ENCODE peak calls at places on chromosomes 3 and 15, in eight cellular contexts. W is esophagus squamous epithelium; Y is naive thymus-derived CD4-positive, alpha-beta T cell; M is fibroblast of lung; H is prostate gland; T is OCI-LY7; D is kidney; K is right cardiac atrium. P is an unnamed sample.

GRCh38 chr3:146187334-146187950 is 26.5 kb upstream of the PLOD2 start:
- DNase-seq in W (no peak), Y (no peak), M (peak), H (no peak), T (peak), D (no peak), K (no peak), P (no peak)

GRCh38 chr3:72187131-72187530 is 402.2 kb upstream of the PROK2 start:
- DNase-seq in W (no peak), Y (no peak), M (peak), H (no peak), T (peak), D (no peak), K (no peak), P (no peak)

GRCh38 chr3:192847918-192848317 is 69.7 kb downstream of the MB21D2 start:
- DNase-seq in W (no peak), Y (no peak), M (peak), H (no peak), T (no peak), D (no peak), K (no peak), P (no peak)

GRCh38 chr3:99693636-99694035 is 55.2 kb downstream of the COL8A1 start:
- DNase-seq in W (no peak), Y (no peak), M (no peak), H (no peak), T (no peak), D (no peak), K (no peak), P (no peak)

GRCh38 chr3:184696643-184697042 is 15.2 kb downstream of the MAGEF1 start:
- DNase-seq in W (no peak), Y (no peak), M (peak), H (peak), T (no peak), D (no peak), K (peak), P (no peak)

GRCh38 chr3:104519068-104519467 is 847.6 kb upstream of the ALCAM start:
- DNase-seq in W (no peak), Y (no peak), M (no peak), H (no peak), T (no peak), D (no peak), K (no peak), P (no peak)

GRCh38 chr3:126329927-126330725 is 27.1 kb downstream of the KLF15 start:
- DNase-seq in W (no peak), Y (no peak), M (no peak), H (no peak), T (no peak), D (peak), K (no peak), P (no peak)

GRCh38 chr3:149971403-149972075 is 844 bp upstream of the PFN2 start:
- DNase-seq in W (no peak), Y (no peak), M (peak), H (peak), T (peak), D (peak), K (peak), P (peak)

GRCh38 chr3:72661115-72661457 is 187.2 kb downstream of the SHQ1 start:
- DNase-seq in W (no peak), Y (no peak), M (peak), H (peak), T (no peak), D (peak), K (peak), P (peak)

GRCh38 chr15:42035362-42035761 is 14.5 kb upstream of the PLA2G4E start:
- DNase-seq in W (no peak), Y (no peak), M (no peak), H (peak), T (peak), D (no peak), K (no peak), P (no peak)

GRCh38 chr3:140216249-140216648 is 281.3 kb downstream of the CLSTN2 start:
- DNase-seq in W (no peak), Y (no peak), M (no peak), H (no peak), T (peak), D (no peak), K (no peak), P (no peak)

GRCh38 chr3:66483006-66483928 is 17.6 kb downstream of the LRIG1 start:
- DNase-seq in W (no peak), Y (no peak), M (peak), H (peak), T (peak), D (peak), K (peak), P (peak)

GRCh38 chr3:56725175-56725574 is 42.1 kb upstream of the TASOR start:
- DNase-seq in W (no peak), Y (peak), M (no peak), H (no peak), T (no peak), D (no peak), K (no peak), P (no peak)

GRCh38 chr15:65008989-65009388 is 19.3 kb upstream of the SPG21 start:
- DNase-seq in W (no peak), Y (no peak), M (peak), H (no peak), T (peak), D (no peak), K (no peak), P (no peak)

GRCh38 chr15:57183614-57184344 is 192.5 kb upstream of the CGNL1 start:
- DNase-seq in W (no peak), Y (no peak), M (peak), H (no peak), T (no peak), D (no peak), K (no peak), P (no peak)

GRCh38 chr15:22258402-22259150 is 178.2 kb downstream of the OR4M2 start:
- DNase-seq in W (no peak), Y (no peak), M (no peak), H (no peak), T (no peak), D (peak), K (no peak), P (no peak)

GRCh38 chr15:58545307-58546065 is 113.7 kb downstream of the LIPC start:
- DNase-seq in W (no peak), Y (peak), M (no peak), H (no peak), T (no peak), D (no peak), K (peak), P (no peak)

GRCh38 chr3:37375184-37376120 is 201.1 kb upstream of the LRRFIP2 start:
- DNase-seq in W (no peak), Y (no peak), M (peak), H (no peak), T (no peak), D (no peak), K (no peak), P (no peak)

GRCh38 chr3:127652246-127652995 is 20.3 kb upstream of the ABTB1 start:
- DNase-seq in W (no peak), Y (no peak), M (peak), H (no peak), T (peak), D (no peak), K (peak), P (peak)

GRCh38 chr3:185069583-185070030 is 83.3 kb downstream of the C3orf70 start:
- DNase-seq in W (no peak), Y (no peak), M (no peak), H (no peak), T (no peak), D (no peak), K (no peak), P (no peak)

GRCh38 chr3:184766555-184767261 is 45.3 kb upstream of the VPS8 start:
- DNase-seq in W (no peak), Y (no peak), M (peak), H (no peak), T (no peak), D (peak), K (peak), P (no peak)

GRCh38 chr15:75661041-75661778 is 13.5 kb downstream of the SNX33 start:
- DNase-seq in W (peak), Y (no peak), M (peak), H (peak), T (no peak), D (peak), K (peak), P (peak)

GRCh38 chr3:131794766-131795381 is 239.9 kb downstream of the CPNE4 start:
- DNase-seq in W (no peak), Y (no peak), M (peak), H (peak), T (peak), D (no peak), K (no peak), P (no peak)

GRCh38 chr15:43085921-43086320 is 19.9 kb downstream of the UBR1 start:
- DNase-seq in W (no peak), Y (no peak), M (peak), H (no peak), T (no peak), D (no peak), K (no peak), P (no peak)

GRCh38 chr3:146747928-146748327 is 142.8 kb upstream of the PLSCR5 start:
- DNase-seq in W (no peak), Y (no peak), M (peak), H (no peak), T (no peak), D (no peak), K (no peak), P (no peak)

GRCh38 chr3:146142757-146143156 is 18.2 kb downstream of the PLOD2 start:
- DNase-seq in W (no peak), Y (no peak), M (peak), H (no peak), T (no peak), D (no peak), K (no peak), P (no peak)

GRCh38 chr15:78360426-78360825 is 20.3 kb downstream of the CRABP1 start:
- DNase-seq in W (no peak), Y (no peak), M (no peak), H (no peak), T (no peak), D (no peak), K (peak), P (peak)

GRCh38 chr3:128701342-128702212 is 24.4 kb upstream of the RAB7A start:
- DNase-seq in W (no peak), Y (no peak), M (peak), H (no peak), T (no peak), D (no peak), K (no peak), P (no peak)

GRCh38 chr3:118942651-118943050 is 92.0 kb downstream of the IGSF11 start:
- DNase-seq in W (no peak), Y (no peak), M (no peak), H (no peak), T (no peak), D (no peak), K (no peak), P (no peak)

GRCh38 chr3:16059700-16060357 is 114.7 kb upstream of the GALNT15 start:
- DNase-seq in W (no peak), Y (no peak), M (no peak), H (no peak), T (no peak), D (no peak), K (no peak), P (no peak)

GRCh38 chr3:136544532-136544931 is 207.6 kb downstream of the STAG1 start:
- DNase-seq in W (no peak), Y (no peak), M (no peak), H (no peak), T (no peak), D (no peak), K (no peak), P (no peak)

GRCh38 chr3:37974121-37974927 is 16.3 kb upstream of the VILL start:
- DNase-seq in W (no peak), Y (peak), M (peak), H (peak), T (peak), D (no peak), K (peak), P (peak)

GRCh38 chr3:60314064-60314463 is 937.2 kb downstream of the FHIT start:
- DNase-seq in W (no peak), Y (no peak), M (peak), H (no peak), T (no peak), D (no peak), K (no peak), P (no peak)

GRCh38 chr3:60313382-60313781 is 937.9 kb downstream of the FHIT start:
- DNase-seq in W (no peak), Y (no peak), M (no peak), H (no peak), T (no peak), D (no peak), K (no peak), P (no peak)

GRCh38 chr3:60319179-60319858 is 931.9 kb downstream of the FHIT start:
- DNase-seq in W (no peak), Y (no peak), M (no peak), H (no peak), T (no peak), D (no peak), K (no peak), P (no peak)

DNA sequence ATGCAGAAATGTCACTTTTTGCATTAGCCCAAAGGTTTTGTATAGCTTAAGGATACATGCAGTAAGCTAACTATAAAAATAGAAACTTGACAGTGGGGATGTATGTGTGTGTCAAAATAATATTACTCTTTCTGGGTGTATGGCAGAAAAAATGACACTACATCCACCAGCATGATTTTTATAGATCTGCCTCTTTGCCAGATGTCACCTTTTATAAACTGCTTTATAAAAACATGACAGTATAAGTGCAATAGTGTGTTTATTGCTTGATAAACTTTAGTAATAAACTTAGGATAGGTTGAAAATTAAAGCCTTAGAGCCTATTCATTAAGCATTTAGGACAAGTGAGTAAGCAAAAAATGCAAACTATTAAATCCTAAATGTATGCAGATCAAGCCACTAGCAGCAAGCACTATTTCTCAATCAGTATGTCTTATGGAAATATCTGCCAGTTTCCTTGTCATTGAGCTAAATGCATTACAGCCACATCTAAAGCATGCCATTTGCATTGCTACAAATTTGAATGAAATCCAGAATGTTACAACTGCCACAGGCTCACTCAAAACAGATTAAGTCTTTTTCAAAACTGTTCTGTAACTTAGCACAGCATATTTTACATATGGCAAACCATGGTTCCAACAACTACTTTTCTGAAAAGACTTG is 935.0 kb downstream of the FHIT start:
- DNase-seq in W (no peak), Y (no peak), M (peak), H (no peak), T (no peak), D (no peak), K (no peak), P (no peak)
- H3K27ac ChIP-seq in W (no peak), Y (no peak), M (no peak), H (no peak), T (no peak), D (no peak), K (no peak), P (no peak)

GRCh38 chr3:51680196-51680595 is 9.1 kb downstream of the TEX264 start:
- DNase-seq in W (no peak), Y (no peak), M (no peak), H (no peak), T (no peak), D (peak), K (no peak), P (no peak)

GRCh38 chr3:51679318-51679717 is 8.3 kb downstream of the TEX264 start:
- DNase-seq in W (no peak), Y (no peak), M (no peak), H (no peak), T (no peak), D (no peak), K (no peak), P (peak)

GRCh38 chr3:51678685-51679084 is 7.6 kb downstream of the TEX264 start:
- DNase-seq in W (no peak), Y (no peak), M (no peak), H (no peak), T (no peak), D (no peak), K (no peak), P (peak)

GRCh38 chr3:51680663-51681230 is 9.7 kb downstream of the TEX264 start:
- DNase-seq in W (no peak), Y (no peak), M (no peak), H (no peak), T (no peak), D (no peak), K (no peak), P (no peak)

DNA sequence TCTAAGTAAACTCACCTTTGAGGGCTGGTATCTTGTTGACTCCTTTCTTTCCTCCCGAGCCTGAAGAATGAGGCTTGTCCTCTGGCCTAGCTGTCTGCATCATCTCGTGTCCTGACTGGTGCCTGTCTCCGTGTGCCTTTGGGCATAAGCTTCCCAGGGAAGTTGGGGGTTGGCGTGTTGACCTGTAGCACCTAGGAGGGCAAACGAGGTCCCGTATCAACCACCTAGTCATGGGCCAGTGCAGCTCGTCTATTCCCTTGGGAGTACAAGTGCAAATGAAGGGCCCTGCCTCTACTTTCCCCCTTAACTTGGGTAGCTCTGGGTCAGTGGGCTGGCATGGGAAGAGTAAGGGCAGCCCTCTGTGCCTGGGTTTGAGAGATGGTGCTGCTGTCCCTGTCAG is 8.7 kb downstream of the TEX264 start:
- DNase-seq in W (no peak), Y (no peak), M (no peak), H (no peak), T (peak), D (no peak), K (no peak), P (no peak)
- H3K27ac ChIP-seq in W (peak), Y (peak), M (no peak), H (no peak), T (no peak), D (no peak), K (no peak), P (no peak)

GRCh38 chr15:62059108-62059817 is 984 bp downstream of the VPS13C start:
- DNase-seq in W (no peak), Y (no peak), M (no peak), H (no peak), T (peak), D (no peak), K (no peak), P (no peak)
- H3K27ac ChIP-seq in W (peak), Y (peak), M (peak), H (peak), T (peak), D (peak), K (no peak), P (peak)

GRCh38 chr15:35038655-35039534 is 46.2 kb downstream of the NANOGP8 start:
- DNase-seq in W (no peak), Y (no peak), M (peak), H (no peak), T (no peak), D (no peak), K (no peak), P (no peak)
- H3K27ac ChIP-seq in W (no peak), Y (no peak), M (no peak), H (no peak), T (no peak), D (no peak), K (no peak), P (no peak)

GRCh38 chr15:101456079-101456791 is 33.3 kb downstream of the PCSK6 start:
- DNase-seq in W (no peak), Y (no peak), M (no peak), H (no peak), T (no peak), D (no peak), K (peak), P (no peak)

GRCh38 chr15:101461097-101461496 is 28.4 kb downstream of the PCSK6 start:
- DNase-seq in W (no peak), Y (no peak), M (no peak), H (no peak), T (no peak), D (no peak), K (no peak), P (no peak)

GRCh38 chr15:101458158-101458895 is 31.2 kb downstream of the PCSK6 start:
- DNase-seq in W (no peak), Y (no peak), M (no peak), H (no peak), T (no peak), D (peak), K (no peak), P (no peak)

GRCh38 chr15:101458908-101459578 is 30.5 kb downstream of the PCSK6 start:
- DNase-seq in W (no peak), Y (no peak), M (no peak), H (no peak), T (no peak), D (peak), K (peak), P (no peak)

DNA sequence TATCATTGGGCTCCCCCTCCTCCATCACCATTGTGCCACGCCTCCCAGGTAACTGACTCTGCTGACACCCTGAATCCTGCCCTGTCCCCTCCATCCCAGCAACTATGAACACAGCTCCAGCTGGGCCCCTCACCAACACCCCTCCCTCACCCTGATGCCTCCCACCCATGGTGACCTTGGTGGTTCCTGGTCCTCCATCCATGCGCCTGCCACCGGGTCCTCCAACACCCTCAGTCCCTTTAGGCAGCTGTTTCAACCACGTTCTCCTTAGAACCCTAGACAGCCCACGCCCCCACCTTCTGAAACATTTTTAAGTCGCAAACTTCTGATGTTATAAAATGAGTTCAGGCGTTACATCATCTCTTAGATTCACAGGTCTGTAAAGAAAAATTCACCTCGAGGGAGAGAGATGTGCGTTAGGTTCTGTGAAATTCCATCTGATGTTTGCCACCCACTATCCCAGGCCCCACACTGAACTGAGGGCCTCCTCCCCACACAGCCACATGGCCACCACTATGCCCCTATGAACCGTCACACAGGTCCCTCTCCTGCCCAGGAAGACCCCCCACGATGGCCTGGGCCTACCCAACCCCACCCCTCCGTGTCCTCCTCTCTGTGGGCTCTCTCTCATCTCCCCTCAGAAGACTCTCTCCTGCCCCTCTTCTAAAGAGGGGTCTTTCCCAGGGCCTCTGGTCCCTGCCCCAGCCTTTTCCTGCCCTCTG is 29.8 kb downstream of the PCSK6 start:
- DNase-seq in W (no peak), Y (no peak), M (no peak), H (no peak), T (no peak), D (peak), K (no peak), P (no peak)
- H3K27ac ChIP-seq in W (no peak), Y (no peak), M (no peak), H (no peak), T (no peak), D (peak), K (no peak), P (peak)

GRCh38 chr15:81783076-81783475 is 262.7 kb downstream of the MEX3B start:
- DNase-seq in W (no peak), Y (no peak), M (no peak), H (no peak), T (no peak), D (no peak), K (no peak), P (no peak)

GRCh38 chr15:81783586-81783985 is 262.2 kb downstream of the MEX3B start:
- DNase-seq in W (no peak), Y (no peak), M (no peak), H (no peak), T (no peak), D (no peak), K (no peak), P (no peak)

GRCh38 chr15:81779181-81779580 is 266.6 kb downstream of the MEX3B start:
- DNase-seq in W (no peak), Y (no peak), M (no peak), H (no peak), T (no peak), D (no peak), K (no peak), P (no peak)

GRCh38 chr15:81784751-81785150 is 261.1 kb downstream of the MEX3B start:
- DNase-seq in W (no peak), Y (no peak), M (no peak), H (no peak), T (no peak), D (no peak), K (no peak), P (no peak)

GRCh38 chr15:81781316-81781868 is 264.4 kb downstream of the MEX3B start:
- DNase-seq in W (no peak), Y (no peak), M (no peak), H (no peak), T (no peak), D (no peak), K (no peak), P (no peak)
- H3K27ac ChIP-seq in W (no peak), Y (no peak), M (no peak), H (no peak), T (no peak), D (no peak), K (no peak), P (no peak)

P was measured in left ventricle myocardium inferior.